ENCODE peak calls at places on chromosomes 1 and 21, in nine cellular contexts. C is mesendoderm, D is astrocyte, Y is K562, E is SJSA1, T is COR-L47, O is Panc1, I is NCI-H345, K is cardiac septum. Z is an unnamed sample.

GRCh38 chr1:225845633-225846259 is 35.8 kb downstream of the EPHX1 start:
- DNase-seq in C (peak), D (peak), Y (peak), E (peak), T (peak), O (peak), I (peak), K (peak), Z (peak)

GRCh38 chr1:181433931-181434330 is 49.4 kb upstream of the CACNA1E start:
- DNase-seq in C (no peak), D (no peak), Y (no peak), E (no peak), T (no peak), O (no peak), I (no peak), K (no peak), Z (no peak)

GRCh38 chr1:205535866-205536758 is 31.6 kb downstream of the CDK18 start:
- DNase-seq in C (no peak), D (no peak), Y (no peak), E (no peak), T (no peak), O (no peak), I (no peak), K (peak), Z (peak)

GRCh38 chr1:21384620-21385019 is 55.3 kb upstream of the NBPF3 start:
- DNase-seq in C (no peak), D (no peak), Y (no peak), E (no peak), T (no peak), O (no peak), I (no peak), K (no peak), Z (peak)

GRCh38 chr21:17783816-17784598 is 35.1 kb downstream of the C21orf91 start:
- DNase-seq in C (no peak), D (no peak), Y (no peak), E (no peak), T (no peak), O (no peak), I (no peak), K (no peak), Z (no peak)

GRCh38 chr1:241639040-241639652 is 1.0 kb downstream of the CHML start:
- DNase-seq in C (no peak), D (no peak), Y (no peak), E (peak), T (no peak), O (no peak), I (no peak), K (no peak), Z (peak)

GRCh38 chr1:247857069-247857985 is at the start of gene TRIM58:
- DNase-seq in C (peak), D (no peak), Y (peak), E (no peak), T (no peak), O (no peak), I (no peak), K (no peak), Z (no peak)

GRCh38 chr21:42056468-42056867 is 14.6 kb upstream of the UMODL1 start:
- DNase-seq in C (no peak), D (no peak), Y (no peak), E (no peak), T (peak), O (no peak), I (peak), K (no peak), Z (peak)

GRCh38 chr1:44723496-44724407 is 7.2 kb downstream of the RNU5D-1 start:
- DNase-seq in C (no peak), D (no peak), Y (no peak), E (no peak), T (no peak), O (no peak), I (no peak), K (no peak), Z (no peak)

GRCh38 chr1:43410571-43410970 is 20.9 kb downstream of the SZT2 start:
- DNase-seq in C (no peak), D (no peak), Y (no peak), E (no peak), T (no peak), O (no peak), I (no peak), K (no peak), Z (no peak)

GRCh38 chr1:6588893-6589481 is 9.2 kb downstream of the ZBTB48 start:
- DNase-seq in C (no peak), D (no peak), Y (no peak), E (no peak), T (no peak), O (no peak), I (no peak), K (no peak), Z (no peak)

GRCh38 chr1:242197907-242198306 is 199.0 kb upstream of the MAP1LC3C start:
- DNase-seq in C (no peak), D (no peak), Y (no peak), E (no peak), T (no peak), O (no peak), I (no peak), K (no peak), Z (no peak)

GRCh38 chr1:209815931-209816338 is 10.0 kb upstream of the IRF6 start:
- DNase-seq in C (no peak), D (no peak), Y (no peak), E (no peak), T (no peak), O (no peak), I (peak), K (no peak), Z (peak)

GRCh38 chr1:156490401-156491032 is 10.1 kb downstream of the MEF2D start:
- DNase-seq in C (peak), D (no peak), Y (peak), E (peak), T (no peak), O (no peak), I (no peak), K (peak), Z (peak)

GRCh38 chr21:46115441-46116188 is 17.7 kb downstream of the COL6A2 start:
- DNase-seq in C (no peak), D (no peak), Y (no peak), E (no peak), T (no peak), O (no peak), I (no peak), K (peak), Z (no peak)

Z was measured in NCI-H69.